ENCODE peak calls at places on chromosomes 2 and 18, in five cellular contexts. N, V, U, T and D are unnamed samples.

GRCh38 chr2:80256396-80257167 is 48.0 kb downstream of the LRRTM1 start:
- DNase-seq in N (no peak), V (peak), U (no peak), T (no peak), D (peak)

GRCh38 chr2:198991431-198991830 is 466.3 kb downstream of the SATB2 start:
- DNase-seq in N (no peak), V (no peak), U (no peak), T (no peak), D (peak)

GRCh38 chr2:235917506-235917905 is 250.7 kb downstream of the GBX2 start:
- DNase-seq in N (no peak), V (no peak), U (no peak), T (no peak), D (no peak)

GRCh38 chr2:30566675-30567074 is 119.6 kb downstream of the LCLAT1 start:
- DNase-seq in N (no peak), V (no peak), U (no peak), T (no peak), D (no peak)

GRCh38 chr2:236712304-236712703 is 142.7 kb downstream of the ACKR3 start:
- DNase-seq in N (peak), V (no peak), U (no peak), T (no peak), D (no peak)

GRCh38 chr18:37742436-37742835 is 176.8 kb upstream of the CELF4 start:
- DNase-seq in N (no peak), V (peak), U (no peak), T (no peak), D (no peak)

GRCh38 chr2:83990601-83991000 is 468.5 kb downstream of the SUCLG1 start:
- DNase-seq in N (no peak), V (no peak), U (no peak), T (no peak), D (no peak)

GRCh38 chr18:68948622-68949021 is 150.7 kb downstream of the CCDC102B start:
- DNase-seq in N (no peak), V (no peak), U (no peak), T (no peak), D (no peak)

GRCh38 chr2:165637396-165637795 is 156.7 kb downstream of the GALNT3 start:
- DNase-seq in N (no peak), V (no peak), U (no peak), T (no peak), D (no peak)

GRCh38 chr2:206160807-206161179 is 1.1 kb downstream of the EEF1B2 start:
- DNase-seq in N (no peak), V (no peak), U (no peak), T (no peak), D (peak)

GRCh38 chr2:127604986-127605385 is 41.0 kb upstream of the GPR17 start:
- DNase-seq in N (no peak), V (no peak), U (no peak), T (no peak), D (no peak)

GRCh38 chr2:189265696-189266320 is 86.2 kb upstream of the COL5A2 start:
- DNase-seq in N (peak), V (no peak), U (no peak), T (no peak), D (no peak)

GRCh38 chr2:234964631-234965461 is 13.0 kb downstream of the SH3BP4 start:
- DNase-seq in N (no peak), V (no peak), U (no peak), T (no peak), D (no peak)

GRCh38 chr2:12759248-12759647 is 42.5 kb downstream of the TRIB2 start:
- DNase-seq in N (peak), V (no peak), U (no peak), T (no peak), D (no peak)

GRCh38 chr2:12008425-12009061 is 262.1 kb downstream of the LPIN1 start:
- DNase-seq in N (no peak), V (no peak), U (no peak), T (no peak), D (peak)

GRCh38 chr2:227415538-227416424 is 28.0 kb upstream of the SCYGR1 start:
- DNase-seq in N (peak), V (no peak), U (peak), T (peak), D (peak)

GRCh38 chr2:120751553-120751952 is 15.9 kb downstream of the GLI2 start:
- DNase-seq in N (no peak), V (no peak), U (no peak), T (no peak), D (no peak)

GRCh38 chr2:199100326-199101110 is 357.2 kb downstream of the SATB2 start:
- DNase-seq in N (no peak), V (no peak), U (no peak), T (no peak), D (no peak)

GRCh38 chr2:200851398-200852248 is 12.8 kb downstream of the CLK1 start:
- DNase-seq in N (no peak), V (no peak), U (no peak), T (no peak), D (no peak)

GRCh38 chr2:48589170-48589767 is 28.4 kb upstream of the GTF2A1L start:
- DNase-seq in N (peak), V (peak), U (no peak), T (no peak), D (peak)

GRCh38 chr2:239610457-239611221 is 209.8 kb upstream of the HDAC4 start:
- DNase-seq in N (no peak), V (no peak), U (no peak), T (no peak), D (no peak)

GRCh38 chr2:60505861-60506260 is 47.6 kb downstream of the BCL11A start:
- DNase-seq in N (no peak), V (no peak), U (no peak), T (no peak), D (no peak)

GRCh38 chr2:230640540-230641011 is 72.1 kb upstream of the CAB39 start:
- DNase-seq in N (no peak), V (no peak), U (no peak), T (no peak), D (no peak)

GRCh38 chr2:24493713-24494112 is 2.7 kb downstream of the NCOA1 start:
- DNase-seq in N (peak), V (no peak), U (no peak), T (no peak), D (peak)

GRCh38 chr2:101399001-101399794 is 11.9 kb upstream of the CREG2 start:
- DNase-seq in N (no peak), V (no peak), U (no peak), T (no peak), D (peak)

GRCh38 chr2:169892951-169893350 is 65.7 kb downstream of the UBR3 start:
- DNase-seq in N (no peak), V (no peak), U (no peak), T (no peak), D (no peak)

GRCh38 chr2:45207105-45207504 is 197.9 kb upstream of the SIX2 start:
- DNase-seq in N (peak), V (no peak), U (no peak), T (no peak), D (peak)

GRCh38 chr2:143284087-143284675 is 155.0 kb downstream of the ARHGAP15 start:
- DNase-seq in N (peak), V (peak), U (no peak), T (no peak), D (peak)

DNA sequence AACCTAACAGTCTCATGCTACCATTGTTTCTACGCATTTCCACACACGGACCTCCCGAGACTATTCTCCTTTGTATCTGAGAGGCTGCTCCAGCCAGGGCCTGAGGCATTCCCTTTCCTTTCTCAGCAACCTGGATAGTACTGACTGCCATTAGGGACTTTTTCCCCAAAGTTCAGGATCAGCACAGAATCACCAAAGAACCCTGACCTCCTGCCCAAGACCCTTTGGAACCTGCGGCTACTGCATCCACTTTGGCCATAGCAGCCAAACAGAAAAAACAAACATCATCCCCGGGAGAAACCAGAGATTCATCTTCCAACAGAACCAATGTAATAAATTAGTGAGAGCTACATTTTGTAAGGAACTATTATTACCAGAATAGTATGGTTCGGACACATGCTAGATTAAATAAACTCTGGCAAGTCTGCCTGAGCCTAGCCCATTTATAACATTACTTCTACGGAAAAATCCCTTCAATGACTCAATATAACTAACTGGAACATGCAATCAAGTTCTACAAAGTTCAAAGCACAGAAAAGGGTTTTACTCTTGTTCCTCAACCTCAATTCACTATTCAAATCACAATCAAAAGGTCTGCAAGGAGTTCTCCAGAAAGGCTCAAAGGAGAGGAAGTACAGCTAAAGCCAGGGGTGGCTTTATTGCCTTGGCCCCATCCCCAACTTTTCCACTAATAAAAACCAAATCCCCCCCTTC is 51.8 kb downstream of the LPIN2 start:
- DNase-seq in N (no peak), V (no peak), U (no peak), T (no peak), D (no peak)
- H3K4me3 ChIP-seq in N (no peak), V (no peak), U (no peak), T (no peak), D (no peak)

DNA sequence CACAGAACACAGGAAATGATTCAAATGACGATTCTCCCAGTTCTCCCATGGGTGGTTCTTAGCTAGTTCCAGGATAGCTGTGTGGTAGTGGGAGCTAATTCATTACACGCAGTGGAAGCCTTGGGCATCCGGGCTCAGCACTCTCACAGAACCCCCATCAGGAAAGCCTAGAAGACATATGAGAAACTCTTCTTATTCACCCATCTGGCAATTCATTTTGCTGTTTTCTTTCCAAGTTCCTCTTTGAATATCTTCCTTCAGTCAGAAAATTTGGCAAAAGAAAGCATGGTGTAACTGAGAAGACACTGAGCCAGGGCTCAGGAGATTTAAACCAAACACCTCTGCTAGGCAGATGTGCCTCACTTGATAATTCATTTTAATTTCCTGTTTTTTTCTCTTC is 85.2 kb upstream of the FN1 start:
- DNase-seq in N (no peak), V (no peak), U (no peak), T (no peak), D (no peak)
- H3K4me3 ChIP-seq in N (no peak), V (no peak), U (no peak), T (no peak), D (no peak)

GRCh38 chr2:36388472-36388871 is 32.9 kb downstream of the CRIM1 start:
- DNase-seq in N (no peak), V (no peak), U (no peak), T (no peak), D (no peak)
- H3K4me3 ChIP-seq in N (no peak), V (no peak), U (no peak), T (no peak), D (no peak)

GRCh38 chr2:288743-289361 is 961 bp upstream of the ALKAL2 start:
- DNase-seq in N (no peak), V (peak), U (no peak), T (no peak), D (no peak)

GRCh38 chr2:288002-288742 is at the start of gene ALKAL2:
- DNase-seq in N (no peak), V (peak), U (no peak), T (peak), D (no peak)

GRCh38 chr2:287471-287885 is 413 bp downstream of the ALKAL2 start:
- DNase-seq in N (peak), V (peak), U (peak), T (peak), D (no peak)

GRCh38 chr2:289362-290089 is 1.6 kb upstream of the ALKAL2 start:
- DNase-seq in N (peak), V (peak), U (no peak), T (no peak), D (no peak)

GRCh38 chr2:290090-290722 is 2.3 kb upstream of the ALKAL2 start:
- DNase-seq in N (peak), V (peak), U (peak), T (peak), D (peak)
- H3K4me3 ChIP-seq in N (no peak), V (no peak), U (peak), T (peak), D (no peak)

GRCh38 chr2:233142355-233142897 is 82.3 kb downstream of the INPP5D start:
- DNase-seq in N (no peak), V (peak), U (no peak), T (no peak), D (peak)
- H3K4me3 ChIP-seq in N (no peak), V (no peak), U (no peak), T (no peak), D (no peak)

GRCh38 chr2:155748126-155748525 is 584.4 kb downstream of the NR4A2 start:
- DNase-seq in N (no peak), V (no peak), U (no peak), T (no peak), D (no peak)
- H3K4me3 ChIP-seq in N (no peak), V (no peak), U (no peak), T (no peak), D (no peak)

GRCh38 chr2:33137331-33137730 is 190.6 kb downstream of the LTBP1 start:
- DNase-seq in N (no peak), V (no peak), U (no peak), T (no peak), D (no peak)
- H3K4me3 ChIP-seq in N (no peak), V (no peak), U (no peak), T (no peak), D (no peak)